ENCODE peak calls at places on chromosomes 5 and 9, in five cellular contexts. Z is heart right ventricle, Y is hepatocyte, V is MCF 10A, A is RWPE1. D is an unnamed sample.

GRCh38 chr5:163384669-163385068 is 52.7 kb upstream of the CCNG1 start:
- DNase-seq in Z (no peak), A (no peak), Y (no peak), V (no peak), D (no peak)

GRCh38 chr5:172524573-172525021 is 70.3 kb upstream of the SH3PXD2B start:
- DNase-seq in V (peak), Z (no peak), Y (no peak), A (no peak), D (no peak)

GRCh38 chr9:4237748-4238511 is 61.9 kb downstream of the GLIS3 start:
- DNase-seq in Z (no peak), V (no peak), Y (no peak), A (no peak), D (no peak)

GRCh38 chr9:77433675-77434445 is 214.3 kb downstream of the GNA14 start:
- DNase-seq in Z (peak), Y (peak), A (peak), V (peak), D (peak)

GRCh38 chr5:116436674-116437350 is 137.8 kb downstream of the SEMA6A start:
- DNase-seq in A (no peak), V (no peak), Y (no peak), Z (no peak), D (no peak)

GRCh38 chr9:97419315-97419867 is 7.5 kb downstream of the TDRD7 start:
- DNase-seq in V (peak), Y (no peak), Z (no peak), A (peak), D (no peak)

GRCh38 chr5:154196955-154197652 is 6.6 kb downstream of the GALNT10 start:
- DNase-seq in V (peak), Z (no peak), A (no peak), Y (peak), D (no peak)

GRCh38 chr5:24598926-24599325 is 45.9 kb downstream of the CDH10 start:
- DNase-seq in Y (no peak), Z (no peak), A (no peak), V (no peak), D (no peak)

GRCh38 chr9:134899168-134899567 is 18.5 kb downstream of the FCN1 start:
- DNase-seq in Z (no peak), V (no peak), A (no peak), Y (no peak), D (no peak)

GRCh38 chr5:145854651-145855258 is 18.1 kb downstream of the GRXCR2 start:
- DNase-seq in V (peak), Z (no peak), Y (peak), A (peak), D (peak)

GRCh38 chr5:50786073-50786472 is 119.6 kb downstream of the PARP8 start:
- DNase-seq in Z (no peak), V (peak), Y (no peak), A (no peak), D (no peak)

GRCh38 chr5:140855772-140856674 is at the start of gene PCDHA10:
- DNase-seq in A (no peak), Z (no peak), V (peak), Y (peak), D (no peak)

GRCh38 chr9:137672907-137673791 is 54.3 kb downstream of the EHMT1 start:
- DNase-seq in Z (peak), Y (peak), V (peak), A (peak), D (peak)

GRCh38 chr9:101578378-101578777 is 16.4 kb downstream of the PPP3R2 start:
- DNase-seq in A (no peak), Z (no peak), Y (no peak), V (no peak), D (no peak)

GRCh38 chr5:10706326-10706725 is 54.7 kb downstream of the DAP start:
- DNase-seq in Z (no peak), A (no peak), V (no peak), Y (no peak), D (no peak)

GRCh38 chr5:141878186-141878770 is at the start of gene PCDH1:
- DNase-seq in A (peak), V (peak), Z (peak), Y (peak), D (peak)

GRCh38 chr5:67795781-67796477 is 419.6 kb upstream of the PIK3R1 start:
- DNase-seq in A (no peak), Y (no peak), V (no peak), Z (no peak), D (no peak)

GRCh38 chr9:115494393-115494792 is 376.4 kb upstream of the TNC start:
- DNase-seq in V (no peak), Y (no peak), A (no peak), Z (no peak), D (no peak)

GRCh38 chr9:91060520-91061343 is 259.1 kb downstream of the SYK start:
- DNase-seq in V (peak), A (peak), Y (peak), Z (no peak), D (peak)

GRCh38 chr9:136903041-136903554 is 16.8 kb downstream of the TRAF2 start:
- DNase-seq in A (no peak), V (no peak), Y (no peak), Z (peak), D (no peak)

GRCh38 chr9:129560849-129561248 is 60.1 kb downstream of the C9orf50 start:
- DNase-seq in A (no peak), Z (no peak), V (no peak), Y (no peak), D (no peak)

GRCh38 chr9:129407905-129408452 is 212.9 kb downstream of the C9orf50 start:
- DNase-seq in Z (no peak), V (no peak), A (no peak), Y (no peak), D (no peak)

GRCh38 chr5:149959406-149960236 is 937 bp upstream of the SLC26A2 start:
- DNase-seq in A (peak), Z (no peak), Y (peak), V (peak), D (peak)

GRCh38 chr9:16258191-16258590 is 612.3 kb downstream of the BNC2 start:
- DNase-seq in V (no peak), Y (no peak), A (no peak), Z (no peak), D (no peak)

GRCh38 chr9:130474131-130474530 is 29.4 kb downstream of the ASS1 start:
- DNase-seq in Z (no peak), V (no peak), A (no peak), Y (no peak), D (no peak)

GRCh38 chr5:9170026-9170425 is 375.8 kb downstream of the SEMA5A start:
- DNase-seq in A (peak), V (no peak), Z (no peak), Y (no peak), D (no peak)

GRCh38 chr5:156383510-156383909 is 56.5 kb downstream of the SGCD start:
- DNase-seq in V (peak), Z (no peak), Y (no peak), A (no peak), D (no peak)

GRCh38 chr9:134533850-134534585 is 107.6 kb upstream of the COL5A1 start:
- DNase-seq in V (no peak), Z (no peak), Y (no peak), A (no peak), D (no peak)

GRCh38 chr9:108639736-108640135 is 216.1 kb downstream of the ACTL7B start:
- DNase-seq in Y (no peak), V (no peak), A (no peak), Z (no peak), D (no peak)

GRCh38 chr9:108637340-108637739 is 218.4 kb downstream of the ACTL7B start:
- DNase-seq in V (no peak), Y (no peak), A (no peak), Z (no peak), D (no peak)

GRCh38 chr9:108634164-108634563 is 221.6 kb downstream of the ACTL7B start:
- DNase-seq in V (peak), Y (peak), A (peak), Z (no peak), D (peak)

GRCh38 chr9:108634669-108635462 is 220.9 kb downstream of the ACTL7B start:
- DNase-seq in A (peak), Y (no peak), Z (no peak), V (peak), D (no peak)

DNA sequence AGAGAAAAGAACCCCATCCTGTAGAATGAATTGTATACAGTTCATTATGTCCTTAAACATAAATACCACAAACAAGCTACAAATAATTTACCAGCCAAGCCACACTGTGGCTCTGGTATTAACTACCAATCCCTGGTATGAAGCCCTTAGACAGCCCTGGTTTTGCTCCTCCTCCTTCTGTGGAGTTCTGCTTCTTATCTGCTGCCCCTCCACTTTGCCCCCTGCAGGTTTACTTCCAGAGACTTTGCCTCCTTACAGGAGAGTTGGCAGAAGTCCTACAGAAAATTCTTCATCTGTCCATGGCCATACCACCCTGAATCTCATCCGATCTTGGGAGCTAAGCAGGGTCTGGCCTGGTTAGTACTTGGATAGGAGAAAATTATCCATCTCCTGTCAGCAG is 219.8 kb downstream of the ACTL7B start:
- DNase-seq in Y (peak), A (no peak), V (no peak), Z (no peak), D (no peak)
- TF ChIP-seq CTCF in Y (no peak), A (no peak), V (no peak), Z (no peak), D (no peak)

GRCh38 chr9:112367465-112367864 is 12.4 kb upstream of the HSDL2 start:
- DNase-seq in Y (no peak), V (no peak), A (no peak), Z (no peak), D (no peak)

GRCh38 chr9:112366591-112366990 is 13.3 kb upstream of the HSDL2 start:
- DNase-seq in A (no peak), Z (no peak), Y (no peak), V (no peak), D (peak)

GRCh38 chr9:112360047-112360804 is 19.7 kb upstream of the HSDL2 start:
- DNase-seq in V (peak), A (no peak), Z (no peak), Y (no peak), D (no peak)

GRCh38 chr9:112361602-112362001 is 18.3 kb upstream of the HSDL2 start:
- DNase-seq in A (no peak), V (peak), Y (peak), Z (no peak), D (peak)
- TF ChIP-seq CTCF in A (peak), V (peak), Y (peak), Z (peak), D (no peak)

GRCh38 chr9:36762958-36763357 is 190.3 kb downstream of the MELK start:
- DNase-seq in Z (no peak), V (no peak), Y (no peak), A (no peak), D (no peak)

GRCh38 chr9:36765468-36766341 is 193.0 kb downstream of the MELK start:
- DNase-seq in Z (peak), Y (peak), V (no peak), A (peak), D (no peak)

GRCh38 chr9:36763778-36764177 is 191.1 kb downstream of the MELK start:
- DNase-seq in V (no peak), Z (no peak), A (no peak), Y (no peak), D (no peak)

GRCh38 chr9:36765077-36765390 is 192.3 kb downstream of the MELK start:
- DNase-seq in Y (no peak), V (no peak), A (no peak), Z (no peak), D (no peak)

DNA sequence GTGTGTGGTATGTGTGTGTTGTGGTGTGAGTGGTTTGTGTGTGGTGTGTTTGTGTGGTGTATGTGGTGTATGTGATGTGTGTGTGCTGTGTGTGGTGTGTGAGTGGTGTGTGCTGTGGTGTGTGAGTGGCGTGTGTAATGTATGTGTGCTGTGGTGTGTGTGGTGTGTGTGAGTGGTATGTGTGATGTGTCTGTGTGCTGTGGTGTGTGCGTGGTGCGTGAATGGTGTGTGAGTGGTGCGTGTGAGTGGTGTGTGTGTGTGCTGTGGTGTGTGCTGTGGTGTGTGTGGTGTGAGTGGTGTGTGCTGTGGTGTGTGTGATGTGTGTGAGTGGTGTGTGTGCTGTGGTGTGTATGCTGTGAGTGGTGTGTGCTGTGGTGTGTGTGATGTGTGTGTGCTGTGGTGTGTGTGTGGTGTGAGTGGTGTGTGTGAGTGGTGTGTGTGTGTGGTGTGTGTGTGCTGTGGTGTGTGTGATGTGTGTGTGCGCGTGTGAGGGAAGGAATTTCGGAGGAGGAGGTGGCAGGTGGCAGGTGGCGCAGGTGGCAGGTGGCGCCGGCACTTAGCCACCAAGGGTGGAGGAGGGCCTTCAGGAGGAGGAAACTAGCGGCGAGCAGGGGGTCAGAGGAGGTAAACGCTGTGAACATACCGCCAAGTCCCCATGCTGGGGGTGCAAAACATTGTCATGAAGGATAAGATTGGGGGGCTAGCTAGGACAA is 191.8 kb downstream of the MELK start:
- DNase-seq in Y (no peak), V (no peak), A (no peak), Z (no peak), D (no peak)
- TF ChIP-seq CTCF in Y (no peak), V (no peak), A (no peak), Z (no peak), D (no peak)

GRCh38 chr9:86098793-86099694 is at the start of gene GOLM1:
- DNase-seq in V (peak), A (peak), Z (peak), Y (peak), D (peak)
- TF ChIP-seq CTCF in V (no peak), A (peak), Z (peak), Y (peak), D (no peak)

DNA sequence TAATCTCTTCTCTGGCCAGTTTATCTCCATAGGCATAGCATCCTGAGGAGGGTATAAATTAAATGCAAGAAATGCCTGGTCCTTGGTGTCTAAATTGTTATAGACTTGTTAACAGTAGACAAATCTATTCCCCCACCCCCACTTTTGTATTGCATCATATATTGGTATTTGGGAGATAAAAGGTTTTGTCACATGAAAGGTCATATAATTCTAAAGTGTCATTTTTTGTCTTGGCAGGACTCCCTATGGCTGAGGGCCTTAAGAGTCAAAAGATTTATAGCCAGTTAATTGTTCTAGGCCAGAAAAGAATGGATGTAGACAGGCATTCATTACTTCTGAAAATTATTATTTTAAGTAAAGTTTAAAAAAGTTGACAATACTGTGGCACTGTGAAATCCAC is 90.3 kb upstream of the MOCS2 start:
- DNase-seq in A (no peak), V (no peak), Z (no peak), Y (no peak), D (no peak)
- TF ChIP-seq CTCF in A (no peak), V (no peak), Z (no peak), Y (no peak), D (no peak)

GRCh38 chr9:123622696-123623095 is 266.7 kb downstream of the CRB2 start:
- DNase-seq in A (no peak), V (no peak), Z (no peak), Y (no peak), D (no peak)
- TF ChIP-seq CTCF in A (no peak), V (no peak), Z (no peak), Y (no peak), D (no peak)

D was measured in Calu3.